ENCODE peak calls at places on chromosomes 5 and 9, in six cellular contexts. V is HepG2, M is K562, G is GM12891, Q is H1, P is GM12878. L is an unnamed sample.

GRCh38 chr9:121819511-121820231 is 168.2 kb downstream of the DAB2IP start:
- DNase-seq in V (no peak), Q (peak; percentile 25), G (no peak), M (no peak), P (no peak), L (no peak)

GRCh38 chr9:89984214-89984613 is 379.4 kb downstream of the GADD45G start:
- DNase-seq in V (no peak), Q (no peak), M (no peak), P (no peak), G (no peak), L (no peak)

GRCh38 chr5:123450641-123451421 is 27.6 kb upstream of the CEP120 start:
- DNase-seq in P (no peak), M (no peak), V (no peak), G (no peak), Q (no peak), L (no peak)

GRCh38 chr5:128791312-128791711 is 174.0 kb upstream of the SLC27A6 start:
- DNase-seq in Q (no peak), V (no peak), M (no peak), P (no peak), G (no peak), L (no peak)

GRCh38 chr5:173329370-173330150 is 1.3 kb upstream of the STC2 start:
- DNase-seq in V (peak; percentile 72), P (peak; percentile 25), G (peak; percentile 39), Q (no peak), M (no peak), L (peak; percentile 52)

GRCh38 chr9:98642661-98643312 is 65.9 kb downstream of the GABBR2 start:
- DNase-seq in M (no peak), Q (no peak), V (no peak), P (no peak), G (no peak), L (no peak)

GRCh38 chr9:83138422-83139135 is 75.6 kb upstream of the RASEF start:
- DNase-seq in V (no peak), Q (no peak), P (no peak), G (no peak), M (no peak), L (no peak)

GRCh38 chr5:1019001-1019651 is 10.5 kb downstream of the NKD2 start:
- DNase-seq in V (no peak), M (no peak), G (no peak), Q (no peak), P (no peak), L (no peak)

GRCh38 chr5:122839731-122840130 is 5.7 kb upstream of the SNX24 start:
- DNase-seq in V (no peak), Q (no peak), M (no peak), P (no peak), G (no peak), L (no peak)

GRCh38 chr9:69180670-69181069 is 6.6 kb downstream of the TJP2 start:
- DNase-seq in Q (no peak), M (peak; percentile 90), P (no peak), G (no peak), V (peak; percentile 93), L (no peak)

GRCh38 chr9:19689324-19690087 is 99.3 kb downstream of the SLC24A2 start:
- DNase-seq in Q (no peak), V (no peak), P (no peak), M (no peak), G (no peak), L (no peak)

GRCh38 chr9:36637491-36638270 is 65.0 kb downstream of the MELK start:
- DNase-seq in M (no peak), Q (no peak), V (no peak), G (no peak), P (no peak), L (no peak)

GRCh38 chr5:133709074-133709676 is 96.8 kb upstream of the FSTL4 start:
- DNase-seq in P (no peak), M (no peak), G (no peak), V (no peak), Q (no peak), L (no peak)

GRCh38 chr5:157721159-157721558 is 10.1 kb upstream of the THG1L start:
- DNase-seq in M (no peak), P (no peak), V (no peak), Q (no peak), G (no peak), L (no peak)

GRCh38 chr5:67315082-67315801 is 118.6 kb upstream of the CD180 start:
- DNase-seq in Q (no peak), V (no peak), G (no peak), M (no peak), P (no peak), L (no peak)

GRCh38 chr5:125134216-125135081 is 388.0 kb upstream of the ZNF608 start:
- DNase-seq in V (no peak), G (no peak), Q (no peak), M (no peak), P (no peak), L (no peak)

GRCh38 chr9:136806631-136807201 is 1.0 kb upstream of the RABL6 start:
- DNase-seq in V (no peak), P (no peak), M (no peak), G (peak; percentile 7), Q (no peak), L (no peak)

GRCh38 chr5:135223891-135224625 is 175.0 kb downstream of the MACROH2A1 start:
- DNase-seq in Q (no peak), P (no peak), M (no peak), G (no peak), V (no peak), L (no peak)

GRCh38 chr9:69472101-69472625 is 147.1 kb downstream of the ENTREP1 start:
- DNase-seq in P (no peak), G (no peak), M (no peak), Q (no peak), V (no peak), L (no peak)

GRCh38 chr5:31251032-31251431 is 57.5 kb downstream of the CDH6 start:
- DNase-seq in P (no peak), M (no peak), V (no peak), G (no peak), Q (no peak), L (no peak)

GRCh38 chr5:15241216-15241821 is 258.7 kb upstream of the FBXL7 start:
- DNase-seq in G (no peak), Q (no peak), M (no peak), P (no peak), V (no peak), L (no peak)
- TF ChIP-seq TAF1 in G (no peak), Q (no peak), M (no peak), P (no peak), V (no peak), L (no peak)

DNA sequence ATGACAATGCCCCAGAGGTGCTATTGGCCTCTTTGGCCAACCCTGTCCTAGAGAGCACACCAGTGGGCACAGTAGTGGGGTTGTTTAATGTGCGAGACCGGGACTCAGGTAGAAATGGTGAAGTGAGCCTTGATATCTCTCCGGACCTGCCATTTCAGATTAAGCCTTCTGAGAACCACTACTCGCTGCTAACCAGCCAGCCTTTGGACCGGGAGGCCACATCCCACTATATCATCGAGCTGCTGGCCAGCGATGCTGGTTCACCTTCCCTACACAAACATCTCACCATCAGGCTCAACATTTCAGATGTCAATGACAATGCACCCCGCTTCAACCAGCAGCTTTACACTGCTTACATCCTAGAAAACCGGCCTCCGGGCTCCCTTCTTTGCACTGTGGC is 1.4 kb downstream of the PCDHGC5 start:
- DNase-seq in Q (no peak), M (no peak), G (no peak), P (no peak), V (no peak), L (no peak)
- TF ChIP-seq POLR2A in Q (no peak), M (no peak), G (no peak), P (no peak), V (no peak), L (no peak)

GRCh38 chr5:64341340-64341739 is 164.5 kb upstream of the RGS7BP start:
- DNase-seq in V (no peak), P (no peak), Q (no peak), G (no peak), M (no peak), L (no peak)

GRCh38 chr5:64344501-64344900 is 161.3 kb upstream of the RGS7BP start:
- DNase-seq in P (no peak), G (no peak), Q (no peak), M (no peak), V (no peak), L (no peak)

DNA sequence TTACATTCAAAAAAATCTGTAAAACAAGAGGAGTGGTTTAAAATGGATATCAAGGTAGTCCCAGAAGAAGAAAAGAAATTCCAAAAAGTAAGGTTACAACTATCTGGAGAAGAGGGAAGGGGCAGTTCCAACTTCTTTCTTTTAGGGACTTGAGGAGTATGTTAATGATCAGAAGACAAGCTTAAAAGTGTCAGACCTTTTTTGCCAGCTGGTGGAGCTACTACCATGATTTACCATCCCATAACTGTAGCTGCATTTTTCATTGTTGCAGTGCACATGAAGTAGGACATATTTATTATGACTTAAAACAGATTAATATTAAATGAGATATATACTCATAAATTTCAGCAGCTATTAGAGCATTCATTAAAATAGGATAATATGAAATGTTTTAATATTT is 158.5 kb upstream of the RGS7BP start:
- DNase-seq in M (no peak), Q (no peak), V (no peak), G (no peak), P (no peak), L (no peak)
- TF ChIP-seq POLR2AphosphoS5 in M (no peak), Q (no peak), V (no peak), G (no peak), P (no peak), L (no peak)

GRCh38 chr5:78593465-78593864 is 55.1 kb downstream of the LHFPL2 start:
- DNase-seq in V (no peak), G (no peak), M (no peak), P (no peak), Q (no peak), L (no peak)

GRCh38 chr5:78594014-78594413 is 54.6 kb downstream of the LHFPL2 start:
- DNase-seq in V (no peak), G (no peak), P (no peak), Q (no peak), M (no peak), L (no peak)

GRCh38 chr5:78592735-78593386 is 55.7 kb downstream of the LHFPL2 start:
- DNase-seq in G (no peak), M (no peak), P (no peak), Q (no peak), V (no peak), L (no peak)

GRCh38 chr5:78597068-78597857 is 51.3 kb downstream of the LHFPL2 start:
- DNase-seq in V (peak; percentile 79), P (no peak), Q (no peak), M (peak; percentile 23), G (no peak), L (no peak)

DNA sequence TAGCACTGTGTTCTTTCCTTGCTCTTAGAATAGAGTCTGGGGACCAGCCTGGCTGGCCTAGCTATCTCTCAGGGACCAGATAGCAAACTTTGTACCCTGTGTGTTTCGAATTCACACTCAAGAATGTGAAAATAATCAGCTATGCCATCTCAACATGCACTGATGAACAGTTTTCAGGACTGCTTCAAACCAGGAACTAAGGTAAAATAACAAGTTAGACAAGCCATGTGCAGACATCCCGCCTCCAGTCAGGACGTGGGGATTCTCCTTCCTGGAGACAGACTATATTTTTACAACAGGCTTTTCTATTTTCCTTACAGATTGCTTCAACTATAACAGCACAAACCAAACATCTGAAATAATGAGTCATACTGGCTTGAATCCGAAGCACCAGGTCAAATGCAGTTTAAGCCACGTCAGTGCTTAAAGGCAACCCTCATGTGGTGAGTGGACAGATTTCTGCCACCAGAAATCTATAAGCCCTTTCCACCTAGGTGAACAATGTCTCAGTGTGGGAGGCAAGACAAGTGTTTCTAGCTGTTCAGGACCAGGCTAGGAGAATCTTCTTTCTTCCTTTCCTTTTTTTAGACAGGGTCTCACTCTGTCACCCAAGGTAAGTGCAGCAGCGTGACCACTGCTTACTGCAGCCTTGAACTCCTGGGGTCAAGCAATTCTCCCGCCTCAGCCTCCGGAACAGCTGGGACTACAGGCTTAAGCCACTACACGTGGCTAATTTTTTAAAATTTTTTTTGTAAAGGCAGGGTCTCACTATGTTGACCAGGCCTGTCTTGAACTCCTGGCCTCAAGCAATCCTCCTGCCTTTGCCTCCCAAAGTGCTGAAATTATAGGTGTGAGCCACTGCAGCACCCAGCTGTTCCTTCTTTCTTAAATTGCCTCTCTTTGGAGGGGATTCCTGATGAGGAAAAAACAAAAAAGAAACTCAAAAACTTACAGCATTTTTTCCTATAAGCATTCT is 53.3 kb downstream of the LHFPL2 start:
- DNase-seq in V (peak; percentile 88), P (no peak), G (no peak), Q (no peak), M (peak; percentile 52), L (no peak)
- TF ChIP-seq TAF1 in V (no peak), P (no peak), G (no peak), Q (no peak), M (no peak), L (no peak)